ENCODE peak calls at places on chromosomes 2 and 18, in five cellular contexts. A is progenitor cell of endocrine pancreas, W is tibial artery, I is H54, H is LNCaP clone FGC. O is an unnamed sample.

GRCh38 chr2:97654791-97655190 is 8.9 kb downstream of the COX5B start:
- DNase-seq in A (no peak), W (no peak), I (no peak), H (no peak), O (no peak)

GRCh38 chr2:44707945-44708645 is 233.4 kb upstream of the SIX3 start:
- DNase-seq in A (no peak), W (no peak), I (no peak), H (no peak), O (no peak)

GRCh38 chr2:128573531-128573930 is 254.9 kb upstream of the HS6ST1 start:
- DNase-seq in A (no peak), W (no peak), I (no peak), H (no peak), O (no peak)

GRCh38 chr18:3824101-3824500 is 374.1 kb downstream of the TGIF1 start:
- DNase-seq in A (no peak), W (no peak), I (no peak), H (no peak), O (no peak)

GRCh38 chr2:83879127-83879526 is 580.0 kb downstream of the SUCLG1 start:
- DNase-seq in A (no peak), W (no peak), I (no peak), H (no peak), O (no peak)

GRCh38 chr18:76134631-76135030 is 360.4 kb downstream of the ZNF516 start:
- DNase-seq in A (no peak), W (no peak), I (no peak), H (no peak), O (no peak)

GRCh38 chr2:1882471-1882870 is 138.2 kb upstream of the PXDN start:
- DNase-seq in A (no peak), W (no peak), I (no peak), H (no peak), O (no peak)

GRCh38 chr2:75500633-75501032 is 60.1 kb downstream of the EVA1A start:
- DNase-seq in A (no peak), W (no peak), I (no peak), H (no peak), O (no peak)